ENCODE peak calls at places on chromosomes 12 and 14, in six cellular contexts. M is A549, Q is left ventricle myocardium inferior, E is RWPE2, X is uterus, T is tibial artery. G is an unnamed sample. For H3K4me1, the result is how much of the 10 kb centered on the place peaks cover.

GRCh38 chr12:111842556-111843396 is 748 bp downstream of the MAPKAPK5 start:
- DNase-seq in M (peak), Q (no peak), E (no peak), X (no peak), T (no peak), G (peak)

GRCh38 chr14:56244138-56244789 is 126.1 kb downstream of the PELI2 start:
- DNase-seq in M (no peak), Q (no peak), E (no peak), X (no peak), T (no peak), G (no peak)

GRCh38 chr12:67545298-67545697 is 103.2 kb upstream of the DYRK2 start:
- DNase-seq in M (no peak), Q (no peak), E (no peak), X (no peak), T (no peak), G (no peak)

GRCh38 chr12:96094201-96094600 is 58.8 kb upstream of the LTA4H start:
- DNase-seq in M (no peak), Q (no peak), E (peak), X (no peak), T (no peak), G (no peak)

GRCh38 chr12:3252416-3252815 is 175.2 kb downstream of the TSPAN9 start:
- DNase-seq in M (no peak), Q (peak), E (no peak), X (peak), T (peak), G (no peak)

GRCh38 chr12:132848521-132848920 is 19.9 kb upstream of the GOLGA3 start:
- DNase-seq in M (no peak), Q (no peak), E (no peak), X (no peak), T (no peak), G (no peak)

GRCh38 chr14:65949711-65950516 is 536.3 kb upstream of the CCDC196 start:
- DNase-seq in M (no peak), Q (peak), E (peak), X (peak), T (no peak), G (no peak)

GRCh38 chr14:92154283-92154942 is 32.6 kb downstream of the CPSF2 start:
- DNase-seq in M (no peak), Q (no peak), E (no peak), X (no peak), T (no peak), G (no peak)

GRCh38 chr14:51430079-51430478 is 190.0 kb downstream of the TMX1 start:
- DNase-seq in M (no peak), Q (no peak), E (no peak), X (no peak), T (no peak), G (no peak)

GRCh38 chr14:100398044-100398443 is 74.9 kb downstream of the SLC25A47 start:
- DNase-seq in M (no peak), Q (no peak), E (no peak), X (no peak), T (no peak), G (peak)

GRCh38 chr12:69514111-69514510 is 43.9 kb downstream of the FRS2 start:
- DNase-seq in M (no peak), Q (no peak), E (no peak), X (no peak), T (no peak), G (no peak)

GRCh38 chr14:68631058-68631690 is 161.7 kb downstream of the ZFP36L1 start:
- DNase-seq in M (no peak), Q (no peak), E (peak), X (no peak), T (no peak), G (no peak)

GRCh38 chr12:45458854-45459807 is 243.2 kb downstream of the ANO6 start:
- DNase-seq in M (no peak), Q (no peak), E (no peak), X (no peak), T (no peak), G (no peak)

GRCh38 chr14:105430042-105430441 is 10.4 kb downstream of the MTA1 start:
- DNase-seq in M (no peak), Q (no peak), E (no peak), X (no peak), T (no peak), G (no peak)

GRCh38 chr12:74689071-74689655 is 151.5 kb downstream of the ATXN7L3B start:
- DNase-seq in M (peak), Q (no peak), E (no peak), X (no peak), T (no peak), G (peak)

GRCh38 chr12:388012-388411 is 1.1 kb downstream of the KDM5A start:
- DNase-seq in M (no peak), Q (no peak), E (no peak), X (no peak), T (no peak), G (no peak)

GRCh38 chr14:24246765-24247212 is 4.4 kb upstream of the TINF2 start:
- DNase-seq in M (no peak), Q (no peak), E (no peak), X (no peak), T (peak), G (no peak)

GRCh38 chr14:26401170-26401968 is 196.5 kb downstream of the NOVA1 start:
- DNase-seq in M (no peak), Q (no peak), E (no peak), X (no peak), T (no peak), G (no peak)

GRCh38 chr14:22184157-22185025 is 404.6 kb downstream of the DAD1 start:
- DNase-seq in M (no peak), Q (no peak), E (no peak), X (no peak), T (no peak), G (no peak)

GRCh38 chr12:116015525-116015924 is 262.0 kb downstream of the MED13L start:
- DNase-seq in M (peak), Q (no peak), E (no peak), X (no peak), T (no peak), G (peak)

GRCh38 chr12:75722714-75723200 is 211.3 kb upstream of the KRR1 start:
- DNase-seq in M (peak), Q (no peak), E (no peak), X (peak), T (no peak), G (no peak)

GRCh38 chr12:75856228-75856627 is 175.3 kb downstream of the PHLDA1 start:
- DNase-seq in M (no peak), Q (no peak), E (no peak), X (no peak), T (no peak), G (no peak)

GRCh38 chr12:51345681-51346080 is 798 bp downstream of the CELA1 start:
- DNase-seq in M (no peak), Q (no peak), E (no peak), X (no peak), T (no peak), G (no peak)

GRCh38 chr14:79197516-79197915 is 1013.8 kb downstream of the DIO2 start:
- DNase-seq in M (no peak), Q (no peak), E (no peak), X (no peak), T (no peak), G (no peak)

GRCh38 chr14:103378042-103378854 is 7.0 kb upstream of the MARK3 start:
- DNase-seq in M (no peak), Q (no peak), E (no peak), X (no peak), T (no peak), G (no peak)

GRCh38 chr14:100769035-100769939 is 42.6 kb downstream of the DLK1 start:
- DNase-seq in M (no peak), Q (no peak), E (no peak), X (no peak), T (peak), G (no peak)

GRCh38 chr12:94689002-94689645 is 38.8 kb upstream of the TMCC3 start:
- DNase-seq in M (no peak), Q (no peak), E (no peak), X (no peak), T (no peak), G (no peak)

GRCh38 chr12:12323606-12324005 is 26.4 kb downstream of the MANSC1 start:
- DNase-seq in M (no peak), Q (no peak), E (no peak), X (no peak), T (no peak), G (no peak)

GRCh38 chr14:102316048-102316745 is 3.3 kb upstream of the ZNF839 start:
- DNase-seq in M (no peak), Q (no peak), E (no peak), X (peak), T (peak), G (peak)

GRCh38 chr14:78586681-78587080 is 416.5 kb downstream of the NRXN3 start:
- DNase-seq in M (no peak), Q (no peak), E (no peak), X (no peak), T (no peak), G (no peak)

GRCh38 chr14:71555654-71556559 is 376.3 kb upstream of the RGS6 start:
- DNase-seq in M (no peak), Q (no peak), E (no peak), X (no peak), T (no peak), G (no peak)

GRCh38 chr14:30225171-30225570 is 297.5 kb upstream of the PRKD1 start:
- DNase-seq in M (no peak), Q (no peak), E (no peak), X (peak), T (no peak), G (no peak)

GRCh38 chr14:59427653-59428578 is 37.3 kb downstream of the GPR135 start:
- DNase-seq in M (no peak), Q (peak), E (no peak), X (peak), T (peak), G (no peak)

GRCh38 chr14:36747411-36748184 is 85.9 kb downstream of the PAX9 start:
- DNase-seq in M (peak), Q (no peak), E (no peak), X (no peak), T (no peak), G (peak)

GRCh38 chr14:54976316-54976715 is 50.6 kb downstream of the WDHD1 start:
- DNase-seq in M (no peak), Q (no peak), E (no peak), X (no peak), T (no peak), G (no peak)

GRCh38 chr14:92783813-92784431 is 10.2 kb upstream of the GOLGA5 start:
- DNase-seq in M (peak), Q (no peak), E (no peak), X (peak), T (no peak), G (peak)

GRCh38 chr14:65075628-65076325 is 26.5 kb downstream of the MAX start:
- DNase-seq in M (no peak), Q (no peak), E (no peak), X (no peak), T (no peak), G (no peak)

GRCh38 chr14:91152499-91152898 is 38.6 kb downstream of the DGLUCY start:
- DNase-seq in M (no peak), Q (no peak), E (no peak), X (no peak), T (no peak), G (no peak)

GRCh38 chr14:89014570-89014847 is 190.1 kb downstream of the TTC8 start:
- DNase-seq in M (no peak), Q (no peak), E (no peak), X (no peak), T (no peak), G (no peak)

GRCh38 chr14:89013098-89013504 is 188.7 kb downstream of the TTC8 start:
- DNase-seq in M (peak), Q (no peak), E (no peak), X (no peak), T (no peak), G (peak)

GRCh38 chr14:89013698-89014569 is 189.5 kb downstream of the TTC8 start:
- DNase-seq in M (no peak), Q (no peak), E (no peak), X (no peak), T (no peak), G (no peak)

GRCh38 chr14:89017417-89017816 is 193.0 kb downstream of the TTC8 start:
- DNase-seq in M (no peak), Q (no peak), E (no peak), X (no peak), T (no peak), G (no peak)

DNA sequence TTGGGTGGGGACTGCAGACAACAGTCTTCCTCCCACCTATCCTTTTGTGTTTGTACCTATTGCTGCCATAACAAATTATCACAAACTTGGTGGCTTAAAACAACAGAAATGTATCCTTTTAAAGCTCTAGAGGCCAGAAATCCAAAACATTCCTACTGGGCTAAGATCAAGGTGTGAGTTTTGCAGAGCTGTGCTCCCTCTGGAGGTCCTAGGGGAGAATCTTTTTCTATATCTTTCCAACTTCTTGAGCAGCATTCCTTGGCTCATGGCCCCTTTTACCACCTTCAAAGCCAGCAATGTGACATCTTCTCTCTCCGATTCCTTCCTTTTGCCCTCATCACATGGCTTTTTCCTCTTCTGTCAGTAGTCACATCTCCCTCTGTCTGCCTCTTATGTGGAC is 190.6 kb downstream of the TTC8 start:
- DNase-seq in M (no peak), Q (no peak), E (no peak), X (no peak), T (no peak), G (no peak)
- TF ChIP-seq CTCF in M (no peak), Q (no peak), E (peak), X (no peak), T (no peak), G (no peak)

GRCh38 chr12:18275974-18276373 is 14.7 kb downstream of the PIK3C2G start:
- DNase-seq in M (peak), Q (no peak), E (no peak), X (no peak), T (no peak), G (no peak)
- H3K4me1 ChIP-seq in M (under half), Q (under half), E (under half), X (under half), T (under half), G (under half)

GRCh38 chr14:88516742-88517418 is 37.9 kb downstream of the PTPN21 start:
- DNase-seq in M (no peak), Q (no peak), E (no peak), X (no peak), T (no peak), G (peak)
- H3K4me3 ChIP-seq in M (no peak), Q (peak), E (no peak), X (no peak), T (no peak), G (peak)

DNA sequence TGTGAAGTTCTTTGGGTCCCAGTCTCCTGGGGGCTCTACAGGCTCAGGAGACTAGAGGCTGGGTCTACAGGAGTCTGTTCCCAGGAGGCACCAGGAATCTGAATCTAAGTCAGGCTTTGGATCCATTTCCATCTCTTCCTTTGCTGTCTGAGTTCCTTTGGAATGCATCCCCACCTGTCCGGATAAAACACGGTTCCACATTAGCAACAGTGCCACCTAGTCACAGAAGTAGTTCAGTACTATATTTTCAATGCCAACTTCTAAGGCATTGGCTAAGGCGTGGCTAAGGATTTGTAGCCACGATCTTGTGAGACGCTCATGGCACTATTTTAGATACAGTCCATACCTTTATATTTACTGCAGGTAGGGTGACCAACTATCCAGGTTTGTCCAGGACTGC is 15.1 kb downstream of the ZC2HC1C start:
- DNase-seq in M (no peak), Q (no peak), E (no peak), X (no peak), T (no peak), G (no peak)
- TF ChIP-seq CTCF in M (peak), Q (peak), E (peak), X (no peak), T (no peak), G (peak)

GRCh38 chr12:59194794-59195193 is 274.5 kb upstream of the LRIG3 start:
- DNase-seq in M (no peak), Q (no peak), E (no peak), X (no peak), T (no peak), G (peak)
- H3K4me1 ChIP-seq in M (under half), Q (under half), E (under half), X (under half), T (under half), G (under half)

GRCh38 chr14:53613404-53614253 is 343.0 kb downstream of the BMP4 start:
- DNase-seq in M (peak), Q (no peak), E (peak), X (no peak), T (no peak), G (peak)
- H3K4me3 ChIP-seq in M (peak), Q (no peak), E (no peak), X (no peak), T (no peak), G (peak)